ENCODE peak calls at places on chromosomes 5 and 9, in eight cellular contexts. K is left lung, Q is lower leg skin, E is brain microvascular endothelial cell, O is IMR-90, P is tibial artery, W is AG04450, I is esophagus muscularis mucosa. B is an unnamed sample.

GRCh38 chr5:161414037-161414436 is 132.5 kb downstream of the GABRB2 start:
- DNase-seq in O (no peak), P (no peak), W (no peak), I (no peak), K (no peak), Q (no peak), E (no peak), B (no peak)

GRCh38 chr9:19985081-19985480 is 196.2 kb upstream of the SLC24A2 start:
- DNase-seq in O (no peak), K (no peak), W (no peak), Q (no peak), E (no peak), I (no peak), P (no peak), B (no peak)

GRCh38 chr5:140570488-140570887 is 5.9 kb downstream of the SLC35A4 start:
- DNase-seq in O (no peak), P (no peak), E (no peak), W (no peak), Q (no peak), I (no peak), K (no peak), B (no peak)

GRCh38 chr5:149584106-149584505 is 2.8 kb downstream of the ARHGEF37 start:
- DNase-seq in Q (no peak), K (no peak), W (no peak), I (no peak), O (no peak), P (no peak), E (no peak), B (no peak)

GRCh38 chr5:32710335-32710858 is 724 bp upstream of the NPR3 start:
- DNase-seq in I (no peak), W (no peak), O (no peak), P (no peak), Q (no peak), K (peak), E (no peak), B (no peak)

GRCh38 chr5:133227082-133227481 is 175.3 kb downstream of the HSPA4 start:
- DNase-seq in Q (no peak), I (no peak), K (no peak), O (no peak), P (no peak), W (no peak), E (no peak), B (no peak)

GRCh38 chr9:13719410-13719809 is 439.9 kb upstream of the MPDZ start:
- DNase-seq in Q (no peak), W (no peak), O (peak), E (peak), P (no peak), I (no peak), K (no peak), B (no peak)

GRCh38 chr5:33148076-33148501 is 292.7 kb upstream of the TARS1 start:
- DNase-seq in Q (no peak), O (peak), P (peak), I (no peak), W (peak), K (no peak), E (peak), B (no peak)

GRCh38 chr5:74973694-74974093 is 78.7 kb downstream of the GCNT4 start:
- DNase-seq in K (no peak), E (no peak), O (no peak), W (no peak), Q (no peak), I (no peak), P (no peak), B (no peak)

GRCh38 chr5:127988149-127988755 is 95.3 kb upstream of the SLC12A2 start:
- DNase-seq in Q (no peak), E (peak), K (no peak), I (no peak), O (peak), P (no peak), W (peak), B (no peak)

GRCh38 chr5:133565993-133566392 is 46.3 kb downstream of the FSTL4 start:
- DNase-seq in I (peak), Q (no peak), K (no peak), P (no peak), E (peak), W (no peak), O (peak), B (peak)

GRCh38 chr5:98770911-98771322 is 2.5 kb upstream of the RGMB start:
- DNase-seq in I (no peak), P (no peak), E (no peak), W (no peak), Q (no peak), K (no peak), O (peak), B (peak)

GRCh38 chr9:95316794-95317118 is 753 bp downstream of the FANCC start:
- DNase-seq in W (no peak), I (no peak), P (peak), O (peak), Q (peak), E (peak), K (peak), B (peak)

GRCh38 chr5:40603378-40603777 is 76.3 kb upstream of the PTGER4 start:
- DNase-seq in O (peak), W (no peak), E (no peak), K (no peak), Q (no peak), P (no peak), I (no peak), B (no peak)

GRCh38 chr5:101278011-101278687 is 375.1 kb upstream of the ST8SIA4 start:
- DNase-seq in I (no peak), W (no peak), Q (no peak), P (no peak), E (no peak), O (peak), K (no peak), B (no peak)

GRCh38 chr5:114524221-114524620 is 162.4 kb downstream of the KCNN2 start:
- DNase-seq in P (no peak), I (no peak), Q (no peak), O (no peak), K (no peak), E (no peak), W (no peak), B (no peak)

GRCh38 chr5:72645447-72645846 is 138.2 kb upstream of the ZNF366 start:
- DNase-seq in Q (no peak), P (no peak), K (no peak), I (no peak), O (no peak), E (no peak), W (no peak), B (no peak)

GRCh38 chr9:94981661-94982060 is 255.2 kb downstream of the AOPEP start:
- DNase-seq in O (no peak), Q (no peak), W (no peak), I (no peak), P (no peak), E (no peak), K (no peak), B (no peak)

GRCh38 chr5:59685806-59686205 is 207.7 kb downstream of the PDE4D start:
- DNase-seq in O (peak), W (no peak), I (no peak), K (no peak), P (no peak), Q (no peak), E (no peak), B (no peak)

GRCh38 chr5:113612060-113612496 is 98.6 kb downstream of the YTHDC2 start:
- DNase-seq in P (no peak), K (no peak), O (peak), Q (no peak), I (no peak), E (no peak), W (peak), B (peak)

GRCh38 chr9:89576404-89576824 is 28.4 kb upstream of the GADD45G start:
- DNase-seq in I (no peak), O (peak), E (no peak), K (no peak), W (no peak), P (no peak), Q (no peak), B (peak)

GRCh38 chr9:16675131-16675530 is 195.3 kb downstream of the BNC2 start:
- DNase-seq in P (no peak), I (no peak), E (no peak), O (no peak), Q (no peak), W (no peak), K (no peak), B (no peak)

DNA sequence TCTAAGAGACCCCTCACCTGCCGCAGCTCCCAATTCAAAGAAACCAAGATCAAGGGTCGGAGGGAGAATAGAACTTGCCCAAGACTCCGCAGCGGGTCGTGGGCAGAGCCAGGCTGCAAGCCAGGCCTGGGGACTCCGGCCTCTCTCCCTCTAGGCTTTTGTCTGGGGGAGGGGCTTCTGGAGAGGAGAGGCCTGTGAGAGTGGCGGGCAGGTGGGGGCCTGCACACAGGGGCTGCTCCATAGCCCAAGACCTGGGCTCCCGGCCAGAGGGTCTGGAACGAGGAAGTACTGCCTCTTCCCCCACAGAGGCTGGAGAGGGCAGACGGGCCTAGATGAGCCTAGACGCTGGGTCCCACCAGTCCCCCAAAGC is 5.1 kb upstream of the ST6GALNAC6 start:
- DNase-seq in Q (no peak), K (no peak), I (no peak), O (no peak), P (no peak), W (no peak), E (no peak), B (no peak)
- H3K4me3 ChIP-seq in Q (no peak), K (no peak), I (no peak), O (no peak), P (no peak), W (no peak), E (no peak), B (no peak)

GRCh38 chr5:17020586-17021362 is 84.7 kb upstream of the MYO10 start:
- DNase-seq in E (no peak), I (no peak), O (peak), K (no peak), W (no peak), Q (no peak), P (no peak), B (no peak)
- H3K4me3 ChIP-seq in E (no peak), I (peak), O (peak), K (no peak), W (peak), Q (no peak), P (no peak), B (no peak)

GRCh38 chr5:125149503-125149902 is 403.1 kb upstream of the ZNF608 start:
- DNase-seq in W (no peak), Q (no peak), I (no peak), O (no peak), K (no peak), E (peak), P (no peak), B (no peak)
- H3K4me3 ChIP-seq in W (no peak), Q (no peak), I (no peak), O (no peak), K (no peak), E (no peak), P (no peak), B (no peak)

GRCh38 chr5:10596310-10596703 is 32.4 kb downstream of the ANKRD33B start:
- DNase-seq in Q (no peak), K (no peak), P (no peak), E (no peak), W (no peak), I (no peak), O (no peak), B (no peak)
- H3K4me3 ChIP-seq in Q (no peak), K (no peak), P (peak), E (no peak), W (peak), I (peak), O (no peak), B (no peak)

DNA sequence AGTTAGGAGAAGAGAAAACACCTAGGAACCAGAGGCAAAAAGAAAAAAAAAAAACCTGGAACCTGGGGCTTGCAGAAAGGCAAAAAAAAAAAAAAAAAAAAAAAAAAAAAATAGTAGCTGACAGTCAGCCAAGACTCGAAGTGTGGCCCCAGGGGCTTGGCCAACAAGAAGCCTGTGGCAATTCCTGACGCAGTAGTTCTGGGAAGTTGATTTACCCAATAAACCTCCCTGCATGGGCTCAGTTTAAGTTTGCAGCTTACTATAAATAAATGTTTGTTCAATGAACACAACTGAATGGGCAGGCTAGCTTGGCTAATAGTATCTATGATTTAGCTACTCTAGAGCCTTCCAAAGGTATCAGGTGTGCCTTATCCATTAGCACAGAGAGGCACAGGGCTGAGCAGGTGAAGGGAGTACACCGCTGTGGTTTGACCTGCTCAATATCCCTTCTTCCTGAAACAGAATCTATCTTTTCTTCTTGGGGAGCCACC is 21.3 kb upstream of the GLRX start:
- DNase-seq in W (no peak), O (no peak), P (no peak), K (no peak), I (no peak), E (no peak), Q (no peak), B (no peak)
- H3K4me3 ChIP-seq in W (no peak), O (no peak), P (no peak), K (no peak), I (no peak), E (no peak), Q (no peak), B (no peak)

DNA sequence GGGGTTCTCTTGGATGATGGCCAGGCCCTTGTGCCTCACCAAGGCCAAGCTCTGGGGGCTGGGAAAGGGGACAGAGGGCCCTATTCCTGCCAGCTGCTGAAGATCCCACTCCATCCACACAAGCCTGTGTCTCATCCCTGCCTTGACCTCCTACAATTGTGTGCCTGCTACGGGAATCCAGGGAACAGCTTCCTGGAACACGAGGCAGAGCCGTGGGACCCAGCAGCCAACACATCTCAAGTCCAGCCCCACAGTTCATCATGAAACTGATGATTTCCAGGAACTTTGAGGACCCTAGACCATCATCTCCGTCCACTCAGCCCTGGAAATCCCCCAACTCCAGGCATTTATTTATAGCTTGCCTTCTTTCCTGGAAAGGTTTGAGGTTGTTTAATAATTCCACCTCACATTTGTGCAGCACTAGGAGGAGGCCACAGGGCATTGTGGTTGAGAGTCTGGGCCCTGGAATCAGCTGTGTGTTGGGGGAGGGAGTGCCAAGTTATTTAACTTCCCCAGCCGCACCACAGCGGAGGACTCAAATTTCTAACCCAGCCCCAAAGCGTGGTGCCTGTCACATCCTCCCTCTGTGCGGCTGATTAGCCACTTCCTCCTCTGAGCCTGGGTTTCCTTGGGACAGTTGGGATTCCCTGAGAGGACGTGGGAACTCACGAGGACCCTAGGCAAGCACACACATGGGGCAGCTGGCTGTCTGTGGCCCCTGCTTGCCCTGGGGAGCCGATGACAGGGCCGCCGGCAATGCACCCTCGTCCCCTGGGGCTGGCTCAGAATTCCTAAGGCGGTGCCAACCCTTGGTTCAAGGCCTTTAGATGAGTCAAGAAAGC is 58.2 kb upstream of the GGTA1 start:
- DNase-seq in P (peak), K (no peak), I (no peak), W (peak), E (peak), O (peak), Q (peak), B (peak)
- H3K4me3 ChIP-seq in P (peak), K (no peak), I (no peak), W (peak), E (no peak), O (no peak), Q (no peak), B (no peak)

DNA sequence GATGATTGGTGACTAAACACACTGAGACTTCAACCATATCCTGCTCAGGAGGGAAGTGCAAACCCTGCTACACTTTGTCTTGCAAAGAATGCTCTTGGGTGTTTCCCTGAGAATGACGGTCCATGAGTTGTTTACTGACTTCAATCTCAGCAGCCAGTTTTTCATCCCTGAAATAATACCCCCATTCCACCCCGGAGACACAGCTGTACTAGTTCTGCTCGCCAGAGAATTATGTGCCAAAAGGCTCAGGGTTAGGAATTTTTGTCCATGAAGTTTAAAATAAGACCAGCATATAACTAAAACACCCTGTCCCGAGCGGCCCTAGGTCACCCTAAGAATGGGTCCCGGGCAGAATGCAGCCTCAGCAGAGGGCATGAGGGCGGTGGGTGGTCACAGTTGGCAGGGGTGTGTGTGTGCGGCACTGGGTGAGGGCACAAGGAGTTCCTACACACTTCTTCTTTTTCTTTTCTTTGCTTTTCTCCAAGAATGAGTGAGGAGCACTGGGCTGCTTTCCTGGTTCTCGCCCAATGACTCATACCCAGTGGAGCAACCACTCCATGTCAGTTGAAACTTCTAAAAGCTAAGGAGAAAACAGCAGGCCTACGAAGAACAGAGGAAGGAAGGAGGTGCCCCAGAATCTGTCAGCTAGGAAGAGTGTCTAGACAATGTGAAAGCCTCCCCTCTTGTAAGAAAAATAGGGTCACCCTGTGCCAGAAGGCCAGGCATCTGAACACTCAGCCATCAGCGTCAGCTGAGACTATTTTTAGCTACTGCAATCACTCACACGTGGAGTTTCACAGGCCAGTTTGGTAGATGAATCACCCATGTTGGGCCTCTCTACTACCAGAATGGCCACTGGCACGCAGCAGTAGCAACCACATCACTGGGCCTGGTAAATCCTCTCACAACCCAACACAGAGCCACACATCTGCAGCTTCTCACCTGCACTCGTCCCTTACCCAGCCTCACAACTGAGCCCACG is 105.9 kb downstream of the DPYSL3 start:
- DNase-seq in I (peak), P (peak), Q (peak), E (peak), K (peak), W (peak), O (peak), B (no peak)
- H3K4me3 ChIP-seq in I (peak), P (peak), Q (no peak), E (peak), K (no peak), W (peak), O (peak), B (no peak)

GRCh38 chr5:372556-372910 is 51.0 kb downstream of the AHRR start:
- DNase-seq in P (no peak), Q (no peak), O (no peak), E (no peak), K (no peak), W (no peak), I (peak), B (no peak)

GRCh38 chr5:373710-374602 is 52.4 kb downstream of the AHRR start:
- DNase-seq in W (no peak), E (no peak), I (peak), Q (peak), K (peak), O (peak), P (no peak), B (no peak)

GRCh38 chr5:374631-375335 is 53.3 kb downstream of the AHRR start:
- DNase-seq in E (no peak), K (peak), P (no peak), O (no peak), W (no peak), Q (peak), I (peak), B (no peak)

GRCh38 chr5:371811-372555 is 50.5 kb downstream of the AHRR start:
- DNase-seq in O (no peak), W (no peak), Q (peak), E (no peak), P (no peak), K (peak), I (peak), B (peak)

DNA sequence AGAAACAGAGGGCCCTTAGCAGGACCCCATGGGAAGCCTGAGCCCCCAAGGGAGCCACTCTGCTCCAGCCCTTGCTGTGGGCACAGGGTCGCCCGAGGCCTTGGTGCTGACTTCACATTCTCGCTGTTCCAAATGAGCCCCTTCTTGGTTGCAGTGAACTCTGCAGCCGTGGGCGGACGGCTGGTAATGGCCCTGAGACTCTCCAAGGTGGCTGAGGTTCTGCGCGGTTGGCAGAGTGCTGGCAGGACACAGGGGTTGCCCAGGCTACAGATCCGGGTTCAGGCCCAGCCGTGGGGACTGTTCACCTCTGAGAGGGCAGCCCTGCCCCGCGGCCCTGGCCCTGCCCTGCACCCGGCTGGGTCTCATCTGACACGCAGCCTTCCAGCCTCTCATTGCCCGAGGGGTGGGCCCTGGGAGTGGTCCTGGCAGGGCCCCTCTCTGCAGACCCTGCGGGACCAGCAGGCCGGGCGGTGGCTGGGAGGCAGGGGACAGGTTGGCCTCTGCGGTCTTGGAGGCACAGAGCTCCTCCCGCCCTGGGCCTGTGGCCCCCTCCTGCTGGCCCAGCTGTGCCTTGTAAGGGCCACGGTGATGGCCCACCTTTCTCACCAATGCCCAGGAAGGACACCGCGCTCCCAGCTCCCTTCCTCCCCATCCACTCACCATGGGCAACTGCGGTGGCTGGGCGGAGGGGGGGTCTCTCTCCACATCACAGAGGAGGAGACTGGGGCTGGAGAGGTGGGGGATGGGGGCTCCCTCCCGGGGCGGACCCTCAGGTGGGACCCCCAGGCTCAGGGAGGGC is 51.6 kb downstream of the AHRR start:
- DNase-seq in I (peak), K (peak), E (no peak), W (no peak), Q (peak), P (no peak), O (no peak), B (no peak)
- H3K4me3 ChIP-seq in I (peak), K (no peak), E (no peak), W (no peak), Q (no peak), P (peak), O (no peak), B (peak)

B was measured in Jurkat, Clone E6-1.